ENCODE peak calls at places on chromosomes 5 and 9, in four cellular contexts. T is WTC11, B is GM20000, R is mucosa of descending colon. W is an unnamed sample.

GRCh38 chr9:96241391-96241809 is 60.6 kb downstream of the HSD17B3 start:
- DNase-seq in T (no peak), B (no peak), R (no peak), W (no peak)

GRCh38 chr5:97737608-97738007 is 554.6 kb upstream of the RIOK2 start:
- DNase-seq in T (no peak), B (no peak), R (no peak), W (no peak)

GRCh38 chr5:911601-912000 is 18.9 kb downstream of the TRIP13 start:
- DNase-seq in T (no peak), B (no peak), R (no peak), W (no peak)

GRCh38 chr5:9409413-9410089 is 136.3 kb downstream of the SEMA5A start:
- DNase-seq in T (no peak), B (no peak), R (no peak), W (no peak)

GRCh38 chr9:80146466-80146865 is 574.7 kb downstream of the TLE4 start:
- DNase-seq in T (no peak), B (no peak), R (no peak), W (no peak)

GRCh38 chr5:81750308-81751008 is 439 bp downstream of the SSBP2 start:
- DNase-seq in T (no peak), B (peak; percentile 69), R (no peak), W (peak; percentile 50)

GRCh38 chr9:131266301-131267229 is 9.7 kb downstream of the FAM78A start:
- DNase-seq in T (no peak), B (no peak), R (peak; percentile 59), W (no peak)

GRCh38 chr5:73450672-73451217 is 2.2 kb upstream of the FOXD1 start:
- DNase-seq in T (no peak), B (no peak), R (no peak), W (no peak)

GRCh38 chr5:128532776-128533175 is 5.3 kb downstream of the FBN2 start:
- DNase-seq in T (no peak), B (no peak), R (no peak), W (no peak)

GRCh38 chr9:119177141-119177540 is 192.1 kb downstream of the BRINP1 start:
- DNase-seq in T (no peak), B (no peak), R (no peak), W (no peak)

GRCh38 chr9:137428841-137429545 is 5.8 kb downstream of the NOXA1 start:
- DNase-seq in T (no peak), B (no peak), R (peak; percentile 57), W (no peak)

GRCh38 chr5:121691478-121691877 is 160.2 kb upstream of the FTMT start:
- DNase-seq in T (no peak), B (no peak), R (no peak), W (no peak)

GRCh38 chr9:15357050-15357653 is 50.1 kb upstream of the TTC39B start:
- DNase-seq in T (peak; percentile 58), B (no peak), R (no peak), W (no peak)

GRCh38 chr9:111456536-111456935 is 27.6 kb downstream of the ECPAS start:
- DNase-seq in T (no peak), B (no peak), R (no peak), W (no peak)

GRCh38 chr9:99859395-99859980 is 37.8 kb downstream of the NR4A3 start:
- DNase-seq in T (no peak), B (no peak), R (no peak), W (peak; percentile 9)

GRCh38 chr5:72108200-72109050 is 1.1 kb downstream of the MAP1B start:
- DNase-seq in T (peak; percentile 85), B (peak; percentile 56), R (peak; percentile 68), W (peak; percentile 80)

GRCh38 chr5:181181650-181182565 is 23.1 kb downstream of the TRIM7 start:
- DNase-seq in T (peak; percentile 78), B (peak; percentile 73), R (no peak), W (peak; percentile 66)

GRCh38 chr5:175772747-175773533 is 98.4 kb upstream of the CPLX2 start:
- DNase-seq in T (peak; percentile 45), B (no peak), R (no peak), W (peak; percentile 17)

GRCh38 chr9:126394802-126395201 is 68.2 kb downstream of the MVB12B start:
- DNase-seq in T (no peak), B (no peak), R (no peak), W (no peak)

GRCh38 chr9:77648458-77649108 is 461 bp upstream of the GNA14 start:
- DNase-seq in T (peak; percentile 75), B (no peak), R (peak; percentile 79), W (no peak)

GRCh38 chr9:86854898-86855523 is 92.3 kb downstream of the GAS1 start:
- DNase-seq in T (peak; percentile 74), B (no peak), R (no peak), W (peak; percentile 72)

GRCh38 chr9:125867752-125868400 is 120.7 kb downstream of the PBX3 start:
- DNase-seq in T (no peak), B (no peak), R (no peak), W (no peak)

GRCh38 chr9:801399-802071 is 40.0 kb upstream of the DMRT1 start:
- DNase-seq in T (no peak), B (no peak), R (no peak), W (no peak)

GRCh38 chr9:124964056-124964455 is 23.2 kb upstream of the GOLGA1 start:
- DNase-seq in T (no peak), B (no peak), R (no peak), W (no peak)

GRCh38 chr5:4258170-4258569 is 662.5 kb downstream of the IRX1 start:
- DNase-seq in T (no peak), B (no peak), R (no peak), W (no peak)

GRCh38 chr5:116497648-116498047 is 77.0 kb downstream of the SEMA6A start:
- DNase-seq in T (no peak), B (no peak), R (no peak), W (no peak)

GRCh38 chr5:38722918-38723317 is 122.9 kb upstream of the OSMR start:
- DNase-seq in T (no peak), B (no peak), R (no peak), W (no peak)

GRCh38 chr9:35793461-35793860 is 2.1 kb downstream of the NPR2 start:
- DNase-seq in T (no peak), B (no peak), R (no peak), W (no peak)

GRCh38 chr9:93139365-93140182 is 5.5 kb upstream of the NINJ1 start:
- DNase-seq in T (no peak), B (no peak), R (no peak), W (no peak)

GRCh38 chr5:154753792-154754191 is 1.4 kb upstream of the LARP1 start:
- DNase-seq in T (no peak), B (no peak), R (no peak), W (no peak)

GRCh38 chr5:160105686-160106085 is 13.6 kb downstream of the PWWP2A start:
- DNase-seq in T (no peak), B (peak; percentile 45), R (no peak), W (no peak)

GRCh38 chr5:33319151-33319550 is 121.6 kb upstream of the TARS1 start:
- DNase-seq in T (no peak), B (no peak), R (no peak), W (no peak)

GRCh38 chr5:178297751-178298150 is 65.1 kb upstream of the PHYKPL start:
- DNase-seq in T (peak; percentile 10), B (no peak), R (no peak), W (no peak)

GRCh38 chr5:172546196-172546595 is 91.9 kb upstream of the SH3PXD2B start:
- DNase-seq in T (no peak), B (no peak), R (no peak), W (no peak)

GRCh38 chr5:74082504-74082903 is 456.5 kb downstream of the ARHGEF28 start:
- DNase-seq in T (no peak), B (no peak), R (no peak), W (no peak)

GRCh38 chr5:57785946-57786345 is 303.3 kb upstream of the ACTBL2 start:
- DNase-seq in T (no peak), B (no peak), R (no peak), W (no peak)

DNA sequence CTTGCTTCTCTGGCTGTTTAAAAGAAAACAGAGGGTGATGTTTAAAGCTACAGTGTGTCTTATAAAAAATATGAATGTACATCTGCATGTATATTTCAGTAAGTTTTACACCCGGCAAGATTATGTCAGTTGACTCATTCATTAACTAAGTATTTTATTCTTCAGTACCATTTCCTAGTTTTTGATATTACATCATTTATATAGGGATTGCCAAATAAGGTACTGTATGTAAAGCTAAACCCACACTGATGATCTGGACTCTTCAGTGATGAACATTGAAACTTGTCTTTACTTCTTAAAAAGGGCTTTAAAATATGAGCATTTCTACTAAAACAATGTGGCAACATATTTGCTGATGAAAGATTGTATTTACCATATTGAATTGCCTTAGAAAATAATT is 151.8 kb upstream of the TLX3 start:
- DNase-seq in T (no peak), B (no peak), R (no peak), W (no peak)
- TF ChIP-seq CTCF in T (no peak), B (no peak), R (no peak), W (no peak)

GRCh38 chr9:136255896-136256890 is 10.6 kb upstream of the QSOX2 start:
- DNase-seq in T (no peak), B (no peak), R (no peak), W (no peak)
- TF ChIP-seq CTCF in T (no peak), B (no peak), R (no peak), W (peak; percentile 12)

GRCh38 chr9:136241540-136241939 is 4.1 kb downstream of the QSOX2 start:
- DNase-seq in T (no peak), B (no peak), R (no peak), W (no peak)
- TF ChIP-seq CTCF in T (no peak), B (no peak), R (no peak), W (no peak)

GRCh38 chr9:21144620-21145019 is 3.0 kb upstream of the IFNW1 start:
- DNase-seq in T (no peak), B (no peak), R (no peak), W (no peak)

GRCh38 chr9:21135736-21136135 is 5.9 kb downstream of the IFNW1 start:
- DNase-seq in T (peak; percentile 29), B (no peak), R (no peak), W (no peak)

GRCh38 chr9:21137020-21137419 is 4.6 kb downstream of the IFNW1 start:
- DNase-seq in T (no peak), B (no peak), R (no peak), W (no peak)

DNA sequence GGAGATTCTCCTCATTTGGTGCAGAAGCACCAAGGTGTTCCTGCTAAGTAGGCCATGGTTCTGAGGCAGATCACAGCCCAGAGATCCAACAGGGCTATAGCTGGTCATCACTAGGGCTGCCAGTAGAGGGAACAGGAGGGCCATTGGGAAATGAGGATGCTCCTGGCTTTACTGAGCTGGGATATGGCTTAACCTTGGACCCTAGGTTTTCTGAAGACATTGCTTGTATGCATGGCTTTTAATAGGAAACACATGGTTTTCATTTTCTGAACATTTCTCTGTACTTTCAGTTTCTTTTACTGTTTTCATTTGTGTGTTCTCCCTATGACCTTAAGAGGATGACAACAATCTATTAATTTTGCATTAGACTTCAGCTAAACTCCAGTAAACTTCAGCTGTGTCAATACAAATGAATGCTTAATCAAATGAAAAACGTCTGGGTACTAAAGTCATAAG is at the start of gene IFNW1:
- DNase-seq in T (no peak), B (peak; percentile 25), R (no peak), W (no peak)
- TF ChIP-seq CTCF in T (no peak), B (no peak), R (no peak), W (no peak)

GRCh38 chr5:16844952-16845351 is 91.1 kb downstream of the MYO10 start:
- DNase-seq in T (no peak), B (no peak), R (no peak), W (no peak)
- TF ChIP-seq CTCF in T (no peak), B (no peak), R (no peak), W (no peak)

GRCh38 chr9:2620876-2621677 is 510 bp upstream of the VLDLR start:
- DNase-seq in T (peak; percentile 88), B (peak; percentile 50), R (peak; percentile 78), W (peak; percentile 80)
- TF ChIP-seq CTCF in T (no peak), B (no peak), R (no peak), W (no peak)

GRCh38 chr9:128103589-128103962 is 24.0 kb downstream of the PTGES2 start:
- DNase-seq in T (no peak), B (no peak), R (peak; percentile 42), W (no peak)
- TF ChIP-seq CTCF in T (peak; percentile 19), B (no peak), R (no peak), W (peak; percentile 23)

W was measured in nephron progenitor cell.